ENCODE peak calls at places on chromosomes 1 and 21, in nine cellular contexts. One of them, this sample, is unnamed.
A peak's percentile ranks its signal among the peaks of the same experiment; 100 is the strongest.

GRCh38 chr1:222068101-222068500 is 326.2 kb upstream of the DUSP10 start:
- DNase-seq in ELR: no peak
- DNase-seq in GM04504: no peak
- DNase-seq in NCI-H1694 treated with DMSO at 0.1 percent for 48 hours: no peak
- DNase-seq in NCI-H345: no peak
- DNase-seq in amygdala: no peak
- DNase-seq in activated CD4-positive, alpha-beta T cell treated with anti-CD3 and anti-CD28 coated beads, Interleukin-2, amount 50 U/mL, for 1 hour: no peak
- DNase-seq in adipocyte: no peak
- DNase-seq in neuronal stem cell: no peak
- DNase-seq in this sample: no peak

GRCh38 chr21:35002879-35003722 is 46.0 kb downstream of the RUNX1 start:
- DNase-seq in ELR: peak; percentile 62
- DNase-seq in GM04504: no peak
- DNase-seq in NCI-H1694 treated with DMSO at 0.1 percent for 48 hours: no peak
- DNase-seq in NCI-H345: no peak
- DNase-seq in amygdala: no peak
- DNase-seq in activated CD4-positive, alpha-beta T cell treated with anti-CD3 and anti-CD28 coated beads, Interleukin-2, amount 50 U/mL, for 1 hour: no peak
- DNase-seq in adipocyte: peak; percentile 32
- DNase-seq in neuronal stem cell: no peak
- DNase-seq in this sample: no peak

GRCh38 chr21:27425574-27425973 is 458.7 kb upstream of the ADAMTS5 start:
- DNase-seq in ELR: peak; percentile 85
- DNase-seq in GM04504: peak; percentile 82
- DNase-seq in NCI-H1694 treated with DMSO at 0.1 percent for 48 hours: no peak
- DNase-seq in NCI-H345: no peak
- DNase-seq in amygdala: no peak
- DNase-seq in activated CD4-positive, alpha-beta T cell treated with anti-CD3 and anti-CD28 coated beads, Interleukin-2, amount 50 U/mL, for 1 hour: no peak
- DNase-seq in adipocyte: peak; percentile 36
- DNase-seq in neuronal stem cell: no peak
- DNase-seq in this sample: no peak

GRCh38 chr1:2592672-2593071 is 6.1 kb downstream of the PRXL2B start:
- DNase-seq in ELR: no peak
- DNase-seq in GM04504: no peak
- DNase-seq in NCI-H1694 treated with DMSO at 0.1 percent for 48 hours: no peak
- DNase-seq in NCI-H345: no peak
- DNase-seq in amygdala: no peak
- DNase-seq in activated CD4-positive, alpha-beta T cell treated with anti-CD3 and anti-CD28 coated beads, Interleukin-2, amount 50 U/mL, for 1 hour: no peak
- DNase-seq in adipocyte: no peak
- DNase-seq in neuronal stem cell: no peak
- DNase-seq in this sample: no peak

GRCh38 chr1:21391497-21391896 is 48.4 kb upstream of the NBPF3 start:
- DNase-seq in ELR: no peak
- DNase-seq in GM04504: no peak
- DNase-seq in NCI-H1694 treated with DMSO at 0.1 percent for 48 hours: no peak
- DNase-seq in NCI-H345: no peak
- DNase-seq in amygdala: no peak
- DNase-seq in activated CD4-positive, alpha-beta T cell treated with anti-CD3 and anti-CD28 coated beads, Interleukin-2, amount 50 U/mL, for 1 hour: no peak
- DNase-seq in adipocyte: no peak
- DNase-seq in neuronal stem cell: no peak
- DNase-seq in this sample: no peak

GRCh38 chr1:94020764-94021579 is 100.0 kb downstream of the ABCA4 start:
- DNase-seq in ELR: peak; percentile 74
- DNase-seq in GM04504: peak; percentile 40
- DNase-seq in NCI-H1694 treated with DMSO at 0.1 percent for 48 hours: no peak
- DNase-seq in NCI-H345: no peak
- DNase-seq in amygdala: no peak
- DNase-seq in activated CD4-positive, alpha-beta T cell treated with anti-CD3 and anti-CD28 coated beads, Interleukin-2, amount 50 U/mL, for 1 hour: no peak
- DNase-seq in adipocyte: peak; percentile 63
- DNase-seq in neuronal stem cell: no peak
- DNase-seq in this sample: peak; percentile 54

GRCh38 chr1:2796890-2797740 is 4.4 kb downstream of the TTC34 start:
- DNase-seq in ELR: no peak
- DNase-seq in GM04504: no peak
- DNase-seq in NCI-H1694 treated with DMSO at 0.1 percent for 48 hours: no peak
- DNase-seq in NCI-H345: no peak
- DNase-seq in amygdala: no peak
- DNase-seq in activated CD4-positive, alpha-beta T cell treated with anti-CD3 and anti-CD28 coated beads, Interleukin-2, amount 50 U/mL, for 1 hour: no peak
- DNase-seq in adipocyte: no peak
- DNase-seq in neuronal stem cell: no peak
- DNase-seq in this sample: no peak

GRCh38 chr1:80801691-80802090 is 999.0 kb upstream of the ADGRL2 start:
- DNase-seq in ELR: peak; percentile 26
- DNase-seq in GM04504: no peak
- DNase-seq in NCI-H1694 treated with DMSO at 0.1 percent for 48 hours: no peak
- DNase-seq in NCI-H345: no peak
- DNase-seq in amygdala: no peak
- DNase-seq in activated CD4-positive, alpha-beta T cell treated with anti-CD3 and anti-CD28 coated beads, Interleukin-2, amount 50 U/mL, for 1 hour: no peak
- DNase-seq in adipocyte: peak; percentile 53
- DNase-seq in neuronal stem cell: no peak
- DNase-seq in this sample: no peak

GRCh38 chr1:119225831-119226230 is 85.4 kb upstream of the WARS2 start:
- DNase-seq in ELR: peak; percentile 14
- DNase-seq in GM04504: no peak
- DNase-seq in NCI-H1694 treated with DMSO at 0.1 percent for 48 hours: no peak
- DNase-seq in NCI-H345: no peak
- DNase-seq in amygdala: no peak
- DNase-seq in activated CD4-positive, alpha-beta T cell treated with anti-CD3 and anti-CD28 coated beads, Interleukin-2, amount 50 U/mL, for 1 hour: no peak
- DNase-seq in adipocyte: no peak
- DNase-seq in neuronal stem cell: no peak
- DNase-seq in this sample: no peak

GRCh38 chr1:171935664-171936063 is 94.4 kb downstream of the DNM3 start:
- DNase-seq in ELR: no peak
- DNase-seq in GM04504: no peak
- DNase-seq in NCI-H1694 treated with DMSO at 0.1 percent for 48 hours: no peak
- DNase-seq in NCI-H345: no peak
- DNase-seq in amygdala: no peak
- DNase-seq in activated CD4-positive, alpha-beta T cell treated with anti-CD3 and anti-CD28 coated beads, Interleukin-2, amount 50 U/mL, for 1 hour: no peak
- DNase-seq in adipocyte: no peak
- DNase-seq in neuronal stem cell: no peak
- DNase-seq in this sample: no peak

GRCh38 chr1:10803971-10804820 is 7.8 kb upstream of the CASZ1 start:
- DNase-seq in ELR: no peak
- DNase-seq in GM04504: no peak
- DNase-seq in NCI-H1694 treated with DMSO at 0.1 percent for 48 hours: no peak
- DNase-seq in NCI-H345: peak; percentile 20
- DNase-seq in amygdala: no peak
- DNase-seq in activated CD4-positive, alpha-beta T cell treated with anti-CD3 and anti-CD28 coated beads, Interleukin-2, amount 50 U/mL, for 1 hour: no peak
- DNase-seq in adipocyte: no peak
- DNase-seq in neuronal stem cell: no peak
- DNase-seq in this sample: no peak

GRCh38 chr1:9291914-9292360 is 757 bp upstream of the SPSB1 start:
- DNase-seq in ELR: peak; percentile 81
- DNase-seq in GM04504: no peak
- DNase-seq in NCI-H1694 treated with DMSO at 0.1 percent for 48 hours: no peak
- DNase-seq in NCI-H345: no peak
- DNase-seq in amygdala: no peak
- DNase-seq in activated CD4-positive, alpha-beta T cell treated with anti-CD3 and anti-CD28 coated beads, Interleukin-2, amount 50 U/mL, for 1 hour: no peak
- DNase-seq in adipocyte: peak; percentile 75
- DNase-seq in neuronal stem cell: peak; percentile 30
- DNase-seq in this sample: no peak

GRCh38 chr1:75423616-75424015 is 187.3 kb downstream of the SLC44A5 start:
- DNase-seq in ELR: no peak
- DNase-seq in GM04504: no peak
- DNase-seq in NCI-H1694 treated with DMSO at 0.1 percent for 48 hours: no peak
- DNase-seq in NCI-H345: no peak
- DNase-seq in amygdala: no peak
- DNase-seq in activated CD4-positive, alpha-beta T cell treated with anti-CD3 and anti-CD28 coated beads, Interleukin-2, amount 50 U/mL, for 1 hour: no peak
- DNase-seq in adipocyte: no peak
- DNase-seq in neuronal stem cell: no peak
- DNase-seq in this sample: no peak

GRCh38 chr1:55476445-55477015 is 261.4 kb upstream of the USP24 start:
- DNase-seq in ELR: no peak
- DNase-seq in GM04504: no peak
- DNase-seq in NCI-H1694 treated with DMSO at 0.1 percent for 48 hours: no peak
- DNase-seq in NCI-H345: no peak
- DNase-seq in amygdala: no peak
- DNase-seq in activated CD4-positive, alpha-beta T cell treated with anti-CD3 and anti-CD28 coated beads, Interleukin-2, amount 50 U/mL, for 1 hour: no peak
- DNase-seq in adipocyte: peak; percentile 66
- DNase-seq in neuronal stem cell: no peak
- DNase-seq in this sample: no peak

GRCh38 chr1:160853014-160853413 is 9.7 kb downstream of the CD244 start:
- DNase-seq in ELR: no peak
- DNase-seq in GM04504: no peak
- DNase-seq in NCI-H1694 treated with DMSO at 0.1 percent for 48 hours: no peak
- DNase-seq in NCI-H345: no peak
- DNase-seq in amygdala: no peak
- DNase-seq in activated CD4-positive, alpha-beta T cell treated with anti-CD3 and anti-CD28 coated beads, Interleukin-2, amount 50 U/mL, for 1 hour: no peak
- DNase-seq in adipocyte: no peak
- DNase-seq in neuronal stem cell: no peak
- DNase-seq in this sample: no peak

GRCh38 chr1:9440763-9441194 is 98.5 kb upstream of the SLC25A33 start:
- DNase-seq in ELR: no peak
- DNase-seq in GM04504: no peak
- DNase-seq in NCI-H1694 treated with DMSO at 0.1 percent for 48 hours: no peak
- DNase-seq in NCI-H345: no peak
- DNase-seq in amygdala: no peak
- DNase-seq in activated CD4-positive, alpha-beta T cell treated with anti-CD3 and anti-CD28 coated beads, Interleukin-2, amount 50 U/mL, for 1 hour: no peak
- DNase-seq in adipocyte: no peak
- DNase-seq in neuronal stem cell: no peak
- DNase-seq in this sample: no peak

GRCh38 chr1:156090822-156091188 is 8.5 kb upstream of the MEX3A start:
- DNase-seq in ELR: peak; percentile 86
- DNase-seq in GM04504: peak; percentile 52
- DNase-seq in NCI-H1694 treated with DMSO at 0.1 percent for 48 hours: peak; percentile 86
- DNase-seq in NCI-H345: peak; percentile 99
- DNase-seq in amygdala: peak; percentile 73
- DNase-seq in activated CD4-positive, alpha-beta T cell treated with anti-CD3 and anti-CD28 coated beads, Interleukin-2, amount 50 U/mL, for 1 hour: peak; percentile 93
- DNase-seq in adipocyte: peak; percentile 92
- DNase-seq in neuronal stem cell: peak; percentile 83
- DNase-seq in this sample: no peak

GRCh38 chr1:154843913-154844681 is 26.0 kb downstream of the KCNN3 start:
- DNase-seq in ELR: no peak
- DNase-seq in GM04504: no peak
- DNase-seq in NCI-H1694 treated with DMSO at 0.1 percent for 48 hours: no peak
- DNase-seq in NCI-H345: no peak
- DNase-seq in amygdala: no peak
- DNase-seq in activated CD4-positive, alpha-beta T cell treated with anti-CD3 and anti-CD28 coated beads, Interleukin-2, amount 50 U/mL, for 1 hour: no peak
- DNase-seq in adipocyte: no peak
- DNase-seq in neuronal stem cell: no peak
- DNase-seq in this sample: no peak

GRCh38 chr1:223811634-223812101 is 34.1 kb downstream of the TP53BP2 start:
- DNase-seq in ELR: peak; percentile 65
- DNase-seq in GM04504: peak; percentile 16
- DNase-seq in NCI-H1694 treated with DMSO at 0.1 percent for 48 hours: peak; percentile 25
- DNase-seq in NCI-H345: peak; percentile 5
- DNase-seq in amygdala: no peak
- DNase-seq in activated CD4-positive, alpha-beta T cell treated with anti-CD3 and anti-CD28 coated beads, Interleukin-2, amount 50 U/mL, for 1 hour: no peak
- DNase-seq in adipocyte: peak; percentile 70
- DNase-seq in neuronal stem cell: no peak
- DNase-seq in this sample: no peak

GRCh38 chr1:27912429-27912828 is 22.4 kb upstream of the SMPDL3B start:
- DNase-seq in ELR: peak; percentile 22
- DNase-seq in GM04504: no peak
- DNase-seq in NCI-H1694 treated with DMSO at 0.1 percent for 48 hours: no peak
- DNase-seq in NCI-H345: no peak
- DNase-seq in amygdala: no peak
- DNase-seq in activated CD4-positive, alpha-beta T cell treated with anti-CD3 and anti-CD28 coated beads, Interleukin-2, amount 50 U/mL, for 1 hour: no peak
- DNase-seq in adipocyte: no peak
- DNase-seq in neuronal stem cell: no peak
- DNase-seq in this sample: no peak

GRCh38 chr1:53525595-53525994 is 66.4 kb downstream of the DMRTB1 start:
- DNase-seq in ELR: peak; percentile 22
- DNase-seq in GM04504: no peak
- DNase-seq in NCI-H1694 treated with DMSO at 0.1 percent for 48 hours: no peak
- DNase-seq in NCI-H345: no peak
- DNase-seq in amygdala: no peak
- DNase-seq in activated CD4-positive, alpha-beta T cell treated with anti-CD3 and anti-CD28 coated beads, Interleukin-2, amount 50 U/mL, for 1 hour: no peak
- DNase-seq in adipocyte: no peak
- DNase-seq in neuronal stem cell: no peak
- DNase-seq in this sample: no peak

GRCh38 chr1:35717911-35718476 is 690 bp downstream of the C1orf216 start:
- DNase-seq in ELR: peak; percentile 77
- DNase-seq in GM04504: peak; percentile 56
- DNase-seq in NCI-H1694 treated with DMSO at 0.1 percent for 48 hours: peak; percentile 5
- DNase-seq in NCI-H345: no peak
- DNase-seq in amygdala: peak; percentile 56
- DNase-seq in activated CD4-positive, alpha-beta T cell treated with anti-CD3 and anti-CD28 coated beads, Interleukin-2, amount 50 U/mL, for 1 hour: no peak
- DNase-seq in adipocyte: peak; percentile 91
- DNase-seq in neuronal stem cell: no peak
- DNase-seq in this sample: no peak

GRCh38 chr1:186212574-186213224 is 162.4 kb downstream of the TPR start:
- DNase-seq in ELR: peak; percentile 90
- DNase-seq in GM04504: peak; percentile 79
- DNase-seq in NCI-H1694 treated with DMSO at 0.1 percent for 48 hours: peak; percentile 83
- DNase-seq in NCI-H345: peak; percentile 54
- DNase-seq in amygdala: peak; percentile 24
- DNase-seq in activated CD4-positive, alpha-beta T cell treated with anti-CD3 and anti-CD28 coated beads, Interleukin-2, amount 50 U/mL, for 1 hour: no peak
- DNase-seq in adipocyte: peak; percentile 94
- DNase-seq in neuronal stem cell: peak; percentile 79
- DNase-seq in this sample: peak; percentile 88

GRCh38 chr1:108708726-108709660 is 3.7 kb upstream of the FNDC7 start:
- DNase-seq in ELR: peak; percentile 24
- DNase-seq in GM04504: no peak
- DNase-seq in NCI-H1694 treated with DMSO at 0.1 percent for 48 hours: no peak
- DNase-seq in NCI-H345: no peak
- DNase-seq in amygdala: no peak
- DNase-seq in activated CD4-positive, alpha-beta T cell treated with anti-CD3 and anti-CD28 coated beads, Interleukin-2, amount 50 U/mL, for 1 hour: peak; percentile 64
- DNase-seq in adipocyte: no peak
- DNase-seq in neuronal stem cell: no peak
- DNase-seq in this sample: no peak

GRCh38 chr1:25458550-25459298 is 28.0 kb downstream of the MACO1 start:
- DNase-seq in ELR: no peak
- DNase-seq in GM04504: no peak
- DNase-seq in NCI-H1694 treated with DMSO at 0.1 percent for 48 hours: no peak
- DNase-seq in NCI-H345: no peak
- DNase-seq in amygdala: no peak
- DNase-seq in activated CD4-positive, alpha-beta T cell treated with anti-CD3 and anti-CD28 coated beads, Interleukin-2, amount 50 U/mL, for 1 hour: no peak
- DNase-seq in adipocyte: peak; percentile 28
- DNase-seq in neuronal stem cell: no peak
- DNase-seq in this sample: no peak

GRCh38 chr1:162631546-162632233 is 574 bp upstream of the DDR2 start:
- DNase-seq in ELR: peak; percentile 85
- DNase-seq in GM04504: no peak
- DNase-seq in NCI-H1694 treated with DMSO at 0.1 percent for 48 hours: no peak
- DNase-seq in NCI-H345: no peak
- DNase-seq in amygdala: no peak
- DNase-seq in activated CD4-positive, alpha-beta T cell treated with anti-CD3 and anti-CD28 coated beads, Interleukin-2, amount 50 U/mL, for 1 hour: no peak
- DNase-seq in adipocyte: peak; percentile 83
- DNase-seq in neuronal stem cell: no peak
- DNase-seq in this sample: no peak

GRCh38 chr1:241074507-241074906 is 282.5 kb downstream of the RGS7 start:
- DNase-seq in ELR: peak; percentile 11
- DNase-seq in GM04504: no peak
- DNase-seq in NCI-H1694 treated with DMSO at 0.1 percent for 48 hours: no peak
- DNase-seq in NCI-H345: no peak
- DNase-seq in amygdala: no peak
- DNase-seq in activated CD4-positive, alpha-beta T cell treated with anti-CD3 and anti-CD28 coated beads, Interleukin-2, amount 50 U/mL, for 1 hour: no peak
- DNase-seq in adipocyte: no peak
- DNase-seq in neuronal stem cell: no peak
- DNase-seq in this sample: no peak

GRCh38 chr1:14924012-14924452 is 229.5 kb upstream of the TMEM51 start:
- DNase-seq in ELR: peak; percentile 64
- DNase-seq in GM04504: peak; percentile 60
- DNase-seq in NCI-H1694 treated with DMSO at 0.1 percent for 48 hours: no peak
- DNase-seq in NCI-H345: peak; percentile 39
- DNase-seq in amygdala: peak; percentile 74
- DNase-seq in activated CD4-positive, alpha-beta T cell treated with anti-CD3 and anti-CD28 coated beads, Interleukin-2, amount 50 U/mL, for 1 hour: peak; percentile 7
- DNase-seq in adipocyte: peak; percentile 95
- DNase-seq in neuronal stem cell: no peak
- DNase-seq in this sample: no peak

GRCh38 chr1:109632671-109633346 is 13.2 kb downstream of the AMPD2 start:
- DNase-seq in ELR: no peak
- DNase-seq in GM04504: no peak
- DNase-seq in NCI-H1694 treated with DMSO at 0.1 percent for 48 hours: peak; percentile 91
- DNase-seq in NCI-H345: peak; percentile 74
- DNase-seq in amygdala: peak; percentile 55
- DNase-seq in activated CD4-positive, alpha-beta T cell treated with anti-CD3 and anti-CD28 coated beads, Interleukin-2, amount 50 U/mL, for 1 hour: no peak
- DNase-seq in adipocyte: no peak
- DNase-seq in neuronal stem cell: peak; percentile 54
- DNase-seq in this sample: no peak

GRCh38 chr1:65362545-65362944 is 53.2 kb downstream of the DNAJC6 start:
- DNase-seq in ELR: no peak
- DNase-seq in GM04504: no peak
- DNase-seq in NCI-H1694 treated with DMSO at 0.1 percent for 48 hours: no peak
- DNase-seq in NCI-H345: no peak
- DNase-seq in amygdala: no peak
- DNase-seq in activated CD4-positive, alpha-beta T cell treated with anti-CD3 and anti-CD28 coated beads, Interleukin-2, amount 50 U/mL, for 1 hour: no peak
- DNase-seq in adipocyte: no peak
- DNase-seq in neuronal stem cell: no peak
- DNase-seq in this sample: no peak

GRCh38 chr21:31726407-31726806 is 5.5 kb downstream of the SCAF4 start:
- DNase-seq in ELR: no peak
- DNase-seq in GM04504: no peak
- DNase-seq in NCI-H1694 treated with DMSO at 0.1 percent for 48 hours: no peak
- DNase-seq in NCI-H345: no peak
- DNase-seq in amygdala: no peak
- DNase-seq in activated CD4-positive, alpha-beta T cell treated with anti-CD3 and anti-CD28 coated beads, Interleukin-2, amount 50 U/mL, for 1 hour: no peak
- DNase-seq in adipocyte: no peak
- DNase-seq in neuronal stem cell: no peak
- DNase-seq in this sample: no peak